ENCODE peak calls at places on chromosomes 5 and 9, in eight cellular contexts. One of them, this sample, is unnamed.

GRCh38 chr9:97809666-97810344 is 43.2 kb upstream of the FOXE1 start:
- DNase-seq in neural crest cell: no peak
- DNase-seq in NCI-H510A treated with DMSO at 0.1 percent for 48 hours: no peak
- DNase-seq in HTR-8/SVneo: no peak
- DNase-seq in frontal cortex: no peak
- DNase-seq in stimulated activated CD4-positive, alpha-beta T cell treated with anti-CD3 and anti-CD28 coated beads, Interleukin-2, amount 100 ng/mL, for 48 hours: no peak
- DNase-seq in skeletal muscle cell: no peak
- DNase-seq in GM03348: no peak
- DNase-seq in this sample: no peak

GRCh38 chr5:95741458-95741857 is 10.3 kb downstream of the RHOBTB3 start:
- DNase-seq in neural crest cell: no peak
- DNase-seq in NCI-H510A treated with DMSO at 0.1 percent for 48 hours: no peak
- DNase-seq in HTR-8/SVneo: no peak
- DNase-seq in frontal cortex: no peak
- DNase-seq in stimulated activated CD4-positive, alpha-beta T cell treated with anti-CD3 and anti-CD28 coated beads, Interleukin-2, amount 100 ng/mL, for 48 hours: no peak
- DNase-seq in skeletal muscle cell: no peak
- DNase-seq in GM03348: no peak
- DNase-seq in this sample: no peak

GRCh38 chr9:134028076-134028475 is 2.8 kb downstream of the BRD3OS start:
- DNase-seq in neural crest cell: no peak
- DNase-seq in NCI-H510A treated with DMSO at 0.1 percent for 48 hours: no peak
- DNase-seq in HTR-8/SVneo: no peak
- DNase-seq in frontal cortex: no peak
- DNase-seq in stimulated activated CD4-positive, alpha-beta T cell treated with anti-CD3 and anti-CD28 coated beads, Interleukin-2, amount 100 ng/mL, for 48 hours: no peak
- DNase-seq in skeletal muscle cell: no peak
- DNase-seq in GM03348: no peak
- DNase-seq in this sample: no peak

GRCh38 chr5:17316973-17317459 is 99.6 kb downstream of the BASP1 start:
- DNase-seq in neural crest cell: no peak
- DNase-seq in NCI-H510A treated with DMSO at 0.1 percent for 48 hours: no peak
- DNase-seq in HTR-8/SVneo: no peak
- DNase-seq in frontal cortex: no peak
- DNase-seq in stimulated activated CD4-positive, alpha-beta T cell treated with anti-CD3 and anti-CD28 coated beads, Interleukin-2, amount 100 ng/mL, for 48 hours: no peak
- DNase-seq in skeletal muscle cell: peak; percentile 64
- DNase-seq in GM03348: peak; percentile 42
- DNase-seq in this sample: no peak

GRCh38 chr5:72347801-72348305 is 27.7 kb downstream of the PTCD2 start:
- DNase-seq in neural crest cell: no peak
- DNase-seq in NCI-H510A treated with DMSO at 0.1 percent for 48 hours: no peak
- DNase-seq in HTR-8/SVneo: peak; percentile 83
- DNase-seq in frontal cortex: no peak
- DNase-seq in stimulated activated CD4-positive, alpha-beta T cell treated with anti-CD3 and anti-CD28 coated beads, Interleukin-2, amount 100 ng/mL, for 48 hours: peak; percentile 3
- DNase-seq in skeletal muscle cell: peak; percentile 88
- DNase-seq in GM03348: peak; percentile 78
- DNase-seq in this sample: no peak

GRCh38 chr9:87703636-87704276 is 22.2 kb upstream of the CTSL start:
- DNase-seq in neural crest cell: no peak
- DNase-seq in NCI-H510A treated with DMSO at 0.1 percent for 48 hours: no peak
- DNase-seq in HTR-8/SVneo: no peak
- DNase-seq in frontal cortex: no peak
- DNase-seq in stimulated activated CD4-positive, alpha-beta T cell treated with anti-CD3 and anti-CD28 coated beads, Interleukin-2, amount 100 ng/mL, for 48 hours: no peak
- DNase-seq in skeletal muscle cell: no peak
- DNase-seq in GM03348: no peak
- DNase-seq in this sample: no peak

GRCh38 chr9:78316151-78316892 is 19.4 kb downstream of the PSAT1 start:
- DNase-seq in neural crest cell: no peak
- DNase-seq in NCI-H510A treated with DMSO at 0.1 percent for 48 hours: no peak
- DNase-seq in HTR-8/SVneo: no peak
- DNase-seq in frontal cortex: no peak
- DNase-seq in stimulated activated CD4-positive, alpha-beta T cell treated with anti-CD3 and anti-CD28 coated beads, Interleukin-2, amount 100 ng/mL, for 48 hours: no peak
- DNase-seq in skeletal muscle cell: no peak
- DNase-seq in GM03348: no peak
- DNase-seq in this sample: no peak

GRCh38 chr5:125294844-125295243 is 548.4 kb upstream of the ZNF608 start:
- DNase-seq in neural crest cell: no peak
- DNase-seq in NCI-H510A treated with DMSO at 0.1 percent for 48 hours: no peak
- DNase-seq in HTR-8/SVneo: no peak
- DNase-seq in frontal cortex: no peak
- DNase-seq in stimulated activated CD4-positive, alpha-beta T cell treated with anti-CD3 and anti-CD28 coated beads, Interleukin-2, amount 100 ng/mL, for 48 hours: no peak
- DNase-seq in skeletal muscle cell: no peak
- DNase-seq in GM03348: no peak
- DNase-seq in this sample: no peak

GRCh38 chr5:15885156-15885555 is 294.4 kb downstream of the MARCHF11 start:
- DNase-seq in neural crest cell: no peak
- DNase-seq in NCI-H510A treated with DMSO at 0.1 percent for 48 hours: no peak
- DNase-seq in HTR-8/SVneo: no peak
- DNase-seq in frontal cortex: no peak
- DNase-seq in stimulated activated CD4-positive, alpha-beta T cell treated with anti-CD3 and anti-CD28 coated beads, Interleukin-2, amount 100 ng/mL, for 48 hours: no peak
- DNase-seq in skeletal muscle cell: peak; percentile 3
- DNase-seq in GM03348: peak; percentile 30
- DNase-seq in this sample: no peak

This sample was measured in NCI-H774.